ENCODE peak calls at places on chromosomes 3 and 15, in ten cellular contexts. One of them, this sample, is unnamed.
A peak's percentile ranks its signal among the peaks of the same experiment; 100 is the strongest.

GRCh38 chr3:27666277-27666676 is 55.8 kb downstream of the EOMES start:
- DNase-seq in OCI-LY7: no peak
- DNase-seq in upper lobe of right lung: no peak
- DNase-seq in hepatocyte: no peak
- DNase-seq in PC-3: no peak
- DNase-seq in breast epithelium: no peak
- DNase-seq in tibial artery: no peak
- DNase-seq in A549: no peak
- DNase-seq in right lobe of liver: no peak
- DNase-seq in colonic mucosa: no peak
- DNase-seq in this sample: no peak

GRCh38 chr3:5423076-5423475 is 235.6 kb downstream of the EDEM1 start:
- DNase-seq in colonic mucosa: no peak
- DNase-seq in hepatocyte: no peak
- DNase-seq in OCI-LY7: no peak
- DNase-seq in upper lobe of right lung: no peak
- DNase-seq in breast epithelium: no peak
- DNase-seq in A549: no peak
- DNase-seq in tibial artery: no peak
- DNase-seq in PC-3: no peak
- DNase-seq in right lobe of liver: no peak
- DNase-seq in this sample: no peak

GRCh38 chr15:95604634-95605036 is 725.9 kb upstream of the NR2F2 start:
- DNase-seq in tibial artery: no peak
- DNase-seq in upper lobe of right lung: no peak
- DNase-seq in breast epithelium: no peak
- DNase-seq in colonic mucosa: peak; percentile 19
- DNase-seq in PC-3: peak; percentile 86
- DNase-seq in hepatocyte: peak; percentile 44
- DNase-seq in right lobe of liver: no peak
- DNase-seq in A549: peak; percentile 22
- DNase-seq in OCI-LY7: no peak
- DNase-seq in this sample: no peak

GRCh38 chr15:70196314-70197291 is 98.9 kb upstream of the TLE3 start:
- DNase-seq in breast epithelium: peak; percentile 88
- DNase-seq in OCI-LY7: peak; percentile 7
- DNase-seq in colonic mucosa: no peak
- DNase-seq in tibial artery: peak; percentile 88
- DNase-seq in upper lobe of right lung: peak; percentile 71
- DNase-seq in A549: no peak
- DNase-seq in right lobe of liver: peak; percentile 89
- DNase-seq in PC-3: peak; percentile 47
- DNase-seq in hepatocyte: peak; percentile 88
- DNase-seq in this sample: no peak

GRCh38 chr3:13193320-13194284 is 120.4 kb upstream of the IQSEC1 start:
- DNase-seq in hepatocyte: no peak
- DNase-seq in colonic mucosa: no peak
- DNase-seq in breast epithelium: peak; percentile 41
- DNase-seq in right lobe of liver: no peak
- DNase-seq in A549: no peak
- DNase-seq in upper lobe of right lung: no peak
- DNase-seq in tibial artery: no peak
- DNase-seq in PC-3: peak; percentile 19
- DNase-seq in OCI-LY7: no peak
- DNase-seq in this sample: no peak

GRCh38 chr15:52227456-52227855 is 36.3 kb upstream of the GNB5 start:
- DNase-seq in right lobe of liver: peak; percentile 38
- DNase-seq in hepatocyte: peak; percentile 87
- DNase-seq in A549: peak; percentile 87
- DNase-seq in breast epithelium: no peak
- DNase-seq in PC-3: peak; percentile 74
- DNase-seq in OCI-LY7: peak; percentile 92
- DNase-seq in upper lobe of right lung: no peak
- DNase-seq in tibial artery: peak; percentile 77
- DNase-seq in colonic mucosa: peak; percentile 71
- DNase-seq in this sample: no peak

GRCh38 chr3:130395916-130396315 is 50.4 kb downstream of the COL6A5 start:
- DNase-seq in breast epithelium: no peak
- DNase-seq in upper lobe of right lung: no peak
- DNase-seq in tibial artery: no peak
- DNase-seq in PC-3: peak; percentile 85
- DNase-seq in A549: peak; percentile 15
- DNase-seq in OCI-LY7: no peak
- DNase-seq in colonic mucosa: no peak
- DNase-seq in hepatocyte: peak; percentile 43
- DNase-seq in right lobe of liver: no peak
- DNase-seq in this sample: no peak

GRCh38 chr3:62252614-62253147 is 120.7 kb downstream of the FEZF2 start:
- DNase-seq in colonic mucosa: no peak
- DNase-seq in upper lobe of right lung: no peak
- DNase-seq in PC-3: no peak
- DNase-seq in OCI-LY7: no peak
- DNase-seq in hepatocyte: no peak
- DNase-seq in right lobe of liver: no peak
- DNase-seq in tibial artery: no peak
- DNase-seq in A549: no peak
- DNase-seq in breast epithelium: no peak
- DNase-seq in this sample: no peak

GRCh38 chr15:41791547-41791937 is 17.3 kb downstream of the MAPKBP1 start:
- DNase-seq in right lobe of liver: no peak
- DNase-seq in hepatocyte: no peak
- DNase-seq in PC-3: no peak
- DNase-seq in OCI-LY7: no peak
- DNase-seq in A549: no peak
- DNase-seq in upper lobe of right lung: no peak
- DNase-seq in colonic mucosa: no peak
- DNase-seq in breast epithelium: no peak
- DNase-seq in tibial artery: no peak
- DNase-seq in this sample: no peak

GRCh38 chr15:41795996-41796395 is 21.7 kb downstream of the MAPKBP1 start:
- DNase-seq in A549: no peak
- DNase-seq in breast epithelium: no peak
- DNase-seq in upper lobe of right lung: no peak
- DNase-seq in colonic mucosa: no peak
- DNase-seq in OCI-LY7: no peak
- DNase-seq in tibial artery: no peak
- DNase-seq in right lobe of liver: no peak
- DNase-seq in PC-3: no peak
- DNase-seq in hepatocyte: no peak
- DNase-seq in this sample: no peak

GRCh38 chr15:41796457-41796856 is 22.2 kb downstream of the MAPKBP1 start:
- DNase-seq in upper lobe of right lung: no peak
- DNase-seq in A549: no peak
- DNase-seq in hepatocyte: peak; percentile 48
- DNase-seq in colonic mucosa: no peak
- DNase-seq in OCI-LY7: no peak
- DNase-seq in tibial artery: no peak
- DNase-seq in PC-3: peak; percentile 53
- DNase-seq in breast epithelium: no peak
- DNase-seq in right lobe of liver: no peak
- DNase-seq in this sample: no peak

GRCh38 chr15:41791970-41792637 is 17.8 kb downstream of the MAPKBP1 start:
- DNase-seq in hepatocyte: no peak
- DNase-seq in tibial artery: no peak
- DNase-seq in breast epithelium: no peak
- DNase-seq in colonic mucosa: no peak
- DNase-seq in PC-3: no peak
- DNase-seq in OCI-LY7: no peak
- DNase-seq in right lobe of liver: no peak
- DNase-seq in upper lobe of right lung: no peak
- DNase-seq in A549: no peak
- DNase-seq in this sample: no peak

GRCh38 chr15:41794081-41794480 is 19.8 kb downstream of the MAPKBP1 start:
- DNase-seq in OCI-LY7: no peak
- DNase-seq in hepatocyte: no peak
- DNase-seq in PC-3: peak; percentile 64
- DNase-seq in right lobe of liver: no peak
- DNase-seq in upper lobe of right lung: no peak
- DNase-seq in colonic mucosa: no peak
- DNase-seq in breast epithelium: no peak
- DNase-seq in A549: no peak
- DNase-seq in tibial artery: no peak
- DNase-seq in this sample: no peak
- H3K27ac ChIP-seq in OCI-LY7: no peak overlapping the region
- H3K27ac ChIP-seq in hepatocyte: peak overlapping the region; percentile 70
- H3K27ac ChIP-seq in PC-3: no peak overlapping the region
- H3K27ac ChIP-seq in right lobe of liver: no peak overlapping the region
- H3K27ac ChIP-seq in upper lobe of right lung: no peak overlapping the region
- H3K27ac ChIP-seq in colonic mucosa: no peak overlapping the region
- H3K27ac ChIP-seq in breast epithelium: peak overlapping the region; percentile 68
- H3K27ac ChIP-seq in A549: no peak overlapping the region
- H3K27ac ChIP-seq in tibial artery: no peak overlapping the region
- H3K27ac ChIP-seq in this sample: no peak overlapping the region

GRCh38 chr3:158839966-158840365 is 38.1 kb downstream of the MFSD1 start:
- DNase-seq in PC-3: no peak
- DNase-seq in tibial artery: no peak
- DNase-seq in right lobe of liver: no peak
- DNase-seq in OCI-LY7: no peak
- DNase-seq in colonic mucosa: no peak
- DNase-seq in upper lobe of right lung: no peak
- DNase-seq in hepatocyte: no peak
- DNase-seq in A549: no peak
- DNase-seq in breast epithelium: no peak
- DNase-seq in this sample: no peak
- H3K4me3 ChIP-seq in PC-3: no peak overlapping the region
- H3K4me3 ChIP-seq in tibial artery: no peak overlapping the region
- H3K4me3 ChIP-seq in right lobe of liver: no peak overlapping the region
- H3K4me3 ChIP-seq in OCI-LY7: no peak overlapping the region
- H3K4me3 ChIP-seq in colonic mucosa: no peak overlapping the region
- H3K4me3 ChIP-seq in upper lobe of right lung: no peak overlapping the region
- H3K4me3 ChIP-seq in hepatocyte: no peak overlapping the region
- H3K4me3 ChIP-seq in A549: no peak overlapping the region
- H3K4me3 ChIP-seq in breast epithelium: no peak overlapping the region
- H3K4me3 ChIP-seq in this sample: no peak overlapping the region

DNA sequence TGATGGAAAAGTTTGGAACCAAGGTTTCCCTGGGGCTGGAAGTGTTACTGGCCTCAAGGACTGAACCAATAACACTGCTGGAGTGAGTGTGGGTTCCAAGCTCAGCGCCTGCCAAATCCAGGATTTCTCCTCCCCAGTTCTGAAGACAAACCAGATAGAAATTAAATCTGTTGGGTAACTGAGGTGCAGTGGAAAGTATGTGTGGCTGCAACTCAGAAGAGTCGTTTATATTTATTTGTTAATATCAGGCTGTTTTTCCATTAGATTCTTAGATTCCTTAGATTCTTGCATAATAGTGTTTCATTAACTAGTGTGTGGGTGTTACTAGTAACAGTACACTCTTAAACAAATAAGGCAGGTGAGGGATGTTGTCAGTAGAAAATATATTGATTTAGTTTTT is 66.4 kb upstream of the FNDC3B start:
- DNase-seq in PC-3: no peak
- DNase-seq in colonic mucosa: no peak
- DNase-seq in hepatocyte: no peak
- DNase-seq in upper lobe of right lung: no peak
- DNase-seq in tibial artery: peak; percentile 77
- DNase-seq in right lobe of liver: no peak
- DNase-seq in OCI-LY7: no peak
- DNase-seq in breast epithelium: no peak
- DNase-seq in A549: no peak
- DNase-seq in this sample: no peak
- TF ChIP-seq CTCF in PC-3: no peak
- TF ChIP-seq CTCF in colonic mucosa: no peak
- TF ChIP-seq CTCF in hepatocyte: no peak
- TF ChIP-seq CTCF in upper lobe of right lung: no peak
- TF ChIP-seq CTCF in tibial artery: no peak
- TF ChIP-seq CTCF in right lobe of liver: no peak
- TF ChIP-seq CTCF in OCI-LY7: no peak
- TF ChIP-seq CTCF in breast epithelium: no peak
- TF ChIP-seq CTCF in A549: no peak
- TF ChIP-seq CTCF in this sample: no peak

DNA sequence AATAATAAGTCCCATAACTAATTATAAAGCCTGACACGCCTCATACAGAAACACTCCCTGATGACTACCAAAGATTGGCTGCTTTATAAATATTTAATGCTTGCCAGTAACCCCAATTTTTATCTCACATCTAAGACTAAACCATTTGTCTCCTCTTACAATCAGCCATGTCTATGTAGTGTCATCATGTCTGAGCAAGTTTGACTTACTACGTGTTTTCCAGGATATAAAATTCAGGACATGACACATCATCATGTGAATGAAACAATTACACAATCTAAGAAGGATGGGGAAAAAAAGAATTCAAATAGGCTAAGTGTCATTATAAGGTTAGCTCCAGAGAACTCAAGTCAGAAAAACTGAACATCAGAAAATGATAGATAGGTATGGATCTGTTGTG is 208.7 kb downstream of the MECOM start:
- DNase-seq in colonic mucosa: no peak
- DNase-seq in PC-3: peak; percentile 82
- DNase-seq in upper lobe of right lung: no peak
- DNase-seq in breast epithelium: no peak
- DNase-seq in right lobe of liver: no peak
- DNase-seq in hepatocyte: no peak
- DNase-seq in A549: no peak
- DNase-seq in OCI-LY7: no peak
- DNase-seq in tibial artery: no peak
- DNase-seq in this sample: no peak
- H3K27ac ChIP-seq in colonic mucosa: no peak overlapping the region
- H3K27ac ChIP-seq in PC-3: peak overlapping the region; percentile 75
- H3K27ac ChIP-seq in upper lobe of right lung: no peak overlapping the region
- H3K27ac ChIP-seq in breast epithelium: no peak overlapping the region
- H3K27ac ChIP-seq in right lobe of liver: no peak overlapping the region
- H3K27ac ChIP-seq in hepatocyte: no peak overlapping the region
- H3K27ac ChIP-seq in A549: no peak overlapping the region
- H3K27ac ChIP-seq in OCI-LY7: no peak overlapping the region
- H3K27ac ChIP-seq in tibial artery: no peak overlapping the region
- H3K27ac ChIP-seq in this sample: no peak overlapping the region